ENCODE peak calls at places on chromosome 14, in four cellular contexts. C is HepG2, F is K562, N is GM12878. V is an unnamed sample.

GRCh38 chr14:61257469-61258057 is 23.6 kb downstream of the TMEM30B start:
- DNase-seq in C (no peak), F (no peak), N (no peak), V (no peak)

GRCh38 chr14:101232340-101233015 is 328.8 kb upstream of the DIO3 start:
- DNase-seq in C (no peak), F (no peak), N (no peak), V (no peak)

GRCh38 chr14:55129428-55130193 is 559 bp downstream of the LGALS3 start:
- DNase-seq in C (peak; percentile 29), F (no peak), N (no peak), V (no peak)

GRCh38 chr14:71290960-71291466 is 383.8 kb downstream of the PCNX1 start:
- DNase-seq in C (peak; percentile 31), F (peak; percentile 3), N (peak; percentile 58), V (no peak)

GRCh38 chr14:53491256-53491905 is 338.3 kb upstream of the DDHD1 start:
- DNase-seq in C (no peak), F (no peak), N (no peak), V (no peak)

GRCh38 chr14:105532735-105533141 is 6.4 kb downstream of the TMEM121 start:
- DNase-seq in C (peak; percentile 56), F (peak; percentile 43), N (no peak), V (peak; percentile 72)

GRCh38 chr14:63717704-63718103 is 10.2 kb downstream of the SGPP1 start:
- DNase-seq in C (no peak), F (peak; percentile 16), N (no peak), V (no peak)

GRCh38 chr14:76497550-76498484 is 121.9 kb downstream of the ESRRB start:
- DNase-seq in C (no peak), F (peak; percentile 10), N (no peak), V (peak; percentile 51)

GRCh38 chr14:67618617-67619063 is 1.1 kb upstream of the ARG2 start:
- DNase-seq in C (peak; percentile 75), F (peak; percentile 68), N (no peak), V (peak; percentile 49)

GRCh38 chr14:61326847-61327246 is 5.5 kb downstream of the PRKCH start:
- DNase-seq in C (no peak), F (no peak), N (no peak), V (no peak)

GRCh38 chr14:33617154-33617553 is 333.7 kb downstream of the EGLN3 start:
- DNase-seq in C (no peak), F (no peak), N (no peak), V (no peak)

GRCh38 chr14:33287204-33287603 is 348.5 kb downstream of the NPAS3 start:
- DNase-seq in C (no peak), F (no peak), N (no peak), V (no peak)

GRCh38 chr14:105891221-105891602 is 364.8 kb downstream of the TMEM121 start:
- DNase-seq in C (no peak), F (no peak), N (no peak), V (no peak)

GRCh38 chr14:79161576-79161975 is 991.4 kb downstream of the NRXN3 start:
- DNase-seq in C (no peak), F (peak; percentile 1), N (no peak), V (peak; percentile 16)

GRCh38 chr14:85399196-85399595 is 130.7 kb upstream of the FLRT2 start:
- DNase-seq in C (no peak), F (no peak), N (no peak), V (no peak)

GRCh38 chr14:23608454-23608853 is 27.7 kb upstream of the DHRS2 start:
- DNase-seq in C (no peak), F (no peak), N (no peak), V (no peak)

GRCh38 chr14:104678346-104678745 is 11.1 kb upstream of the INF2 start:
- DNase-seq in C (no peak), F (peak; percentile 43), N (no peak), V (no peak)

GRCh38 chr14:58426819-58427288 is 477 bp downstream of the TIMM9 start:
- DNase-seq in C (peak; percentile 56), F (peak; percentile 77), N (no peak), V (peak; percentile 50)

GRCh38 chr14:53963491-53964227 is 7.0 kb upstream of the BMP4 start:
- DNase-seq in C (no peak), F (no peak), N (no peak), V (no peak)

GRCh38 chr14:50830932-50831703 is at the start of gene NIN:
- DNase-seq in C (peak; percentile 33), F (peak; percentile 77), N (no peak), V (peak; percentile 79)

GRCh38 chr14:105408592-105408991 is 10.3 kb downstream of the TEX22 start:
- DNase-seq in C (no peak), F (no peak), N (no peak), V (no peak)

GRCh38 chr14:64762044-64763034 is 58.1 kb downstream of the PLEKHG3 start:
- DNase-seq in C (peak; percentile 35), F (peak; percentile 83), N (no peak), V (peak; percentile 69)

GRCh38 chr14:31357279-31357678 is 63.1 kb downstream of the HEATR5A start:
- DNase-seq in C (no peak), F (no peak), N (no peak), V (no peak)

GRCh38 chr14:63666326-63666725 is 24.7 kb upstream of the WDR89 start:
- DNase-seq in C (no peak), F (no peak), N (no peak), V (no peak)

GRCh38 chr14:63492391-63492790 is 50.8 kb downstream of the PPP2R5E start:
- DNase-seq in C (no peak), F (no peak), N (no peak), V (no peak)

GRCh38 chr14:77037886-77038511 is 9.5 kb upstream of the IRF2BPL start:
- DNase-seq in C (no peak), F (no peak), N (no peak), V (no peak)

GRCh38 chr14:69357544-69358200 is 40.4 kb downstream of the ERH start:
- DNase-seq in C (no peak), F (no peak), N (no peak), V (no peak)

GRCh38 chr14:91419044-91419397 is 1.4 kb upstream of the CCDC88C start:
- DNase-seq in C (no peak), F (no peak), N (no peak), V (no peak)

GRCh38 chr14:50947446-50947845 is 3.2 kb upstream of the PYGL start:
- DNase-seq in C (peak; percentile 50), F (no peak), N (no peak), V (no peak)

GRCh38 chr14:91573894-91574837 is 64.1 kb upstream of the PPP4R3A start:
- DNase-seq in C (no peak), F (peak; percentile 31), N (peak; percentile 2), V (peak; percentile 56)

GRCh38 chr14:51356381-51356780 is 116.3 kb downstream of the TMX1 start:
- DNase-seq in C (no peak), F (no peak), N (no peak), V (no peak)

GRCh38 chr14:26738571-26738970 is 140.7 kb upstream of the NOVA1 start:
- DNase-seq in C (no peak), F (no peak), N (no peak), V (no peak)

GRCh38 chr14:69699743-69700309 is 67.1 kb upstream of the SRSF5 start:
- DNase-seq in C (no peak), F (no peak), N (no peak), V (no peak)

GRCh38 chr14:54462048-54462447 is 20.9 kb upstream of the CNIH1 start:
- DNase-seq in C (no peak), F (no peak), N (no peak), V (no peak)

GRCh38 chr14:49975286-49975685 is 82.4 kb downstream of the ARF6 start:
- DNase-seq in C (no peak), F (no peak), N (no peak), V (no peak)

GRCh38 chr14:51540364-51540763 is 111.3 kb upstream of the FRMD6 start:
- DNase-seq in C (no peak), F (no peak), N (no peak), V (no peak)

DNA sequence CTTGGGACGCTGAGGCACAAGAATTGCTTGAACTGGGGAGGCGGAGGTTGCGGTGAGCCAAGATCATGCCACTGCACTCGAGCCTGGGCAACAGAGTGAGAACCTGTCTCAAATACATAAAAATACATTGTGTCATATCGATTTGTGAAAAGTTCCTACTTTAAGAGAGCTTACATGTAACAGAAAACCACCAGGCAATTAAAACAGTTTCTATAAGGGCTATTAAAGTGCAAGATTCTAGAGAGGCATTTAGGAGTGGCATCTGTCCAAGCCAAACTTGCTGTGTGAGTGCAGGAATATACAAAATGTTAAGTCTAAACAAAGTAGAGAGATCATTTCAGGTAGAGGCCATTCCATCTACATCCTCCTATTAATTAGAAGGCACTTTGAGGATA is 1.7 kb upstream of the NEK9 start:
- DNase-seq in C (no peak), F (no peak), N (no peak), V (no peak)
- TF ChIP-seq BHLHE40 in C (no peak), F (no peak), N (no peak), V (no peak)

GRCh38 chr14:82872494-82872893 is 1338.8 kb upstream of the SEL1L start:
- DNase-seq in C (no peak), F (no peak), N (no peak), V (no peak)
- TF ChIP-seq FOXM1 in C (no peak), F (no peak), N (no peak), V (no peak)

DNA sequence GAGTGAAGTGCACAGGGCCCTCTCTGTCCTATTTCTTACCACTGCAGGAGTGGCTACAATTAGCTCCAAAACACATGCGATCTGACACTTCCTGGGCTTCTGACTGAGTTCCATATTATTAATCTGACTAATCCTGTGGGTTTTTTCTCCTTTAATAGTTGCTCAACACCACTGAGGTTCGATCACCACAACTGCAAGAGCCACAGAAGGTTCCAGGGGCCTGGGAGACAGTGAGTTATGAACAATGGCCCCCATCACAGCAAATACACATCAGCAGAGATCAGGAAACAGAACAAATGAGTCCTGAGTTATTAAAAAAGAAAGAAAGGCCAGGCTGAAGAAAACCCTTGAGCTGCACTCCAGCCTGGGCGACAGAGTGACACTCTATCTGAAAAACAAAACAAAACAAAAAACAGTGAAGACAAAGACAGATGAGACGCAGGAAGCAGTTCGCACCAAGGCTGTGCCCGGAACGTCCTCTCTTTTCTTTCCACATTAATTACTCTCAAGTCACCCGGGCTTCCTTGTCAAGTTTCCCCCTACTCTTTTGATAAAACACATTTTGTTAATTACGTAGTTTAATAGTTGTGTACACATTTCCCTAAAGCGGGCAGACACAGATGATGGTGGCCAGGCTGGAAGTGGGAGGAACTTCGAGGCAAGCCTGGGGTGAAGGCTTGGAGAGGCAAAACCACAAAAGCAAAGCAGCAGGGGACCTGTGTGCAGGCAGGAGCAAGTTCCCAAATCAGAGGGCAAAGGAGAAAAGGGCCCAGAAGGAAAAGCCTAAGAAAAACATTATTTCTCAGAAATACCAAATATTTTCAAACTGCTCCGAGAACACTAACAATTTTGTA is 42.7 kb downstream of the CDC42BPB start:
- DNase-seq in C (no peak), F (peak; percentile 21), N (no peak), V (no peak)
- TF ChIP-seq BHLHE40 in C (no peak), F (no peak), N (no peak), V (no peak)

GRCh38 chr14:100155049-100155621 is 4.3 kb downstream of the DEGS2 start:
- DNase-seq in C (peak; percentile 46), F (peak; percentile 71), N (no peak), V (peak; percentile 73)
- TF ChIP-seq FOXM1 in C (no peak), F (no peak), N (no peak), V (no peak)

GRCh38 chr14:103392106-103392505 is 6.9 kb downstream of the MARK3 start:
- DNase-seq in C (no peak), F (no peak), N (no peak), V (no peak)
- TF ChIP-seq BHLHE40 in C (no peak), F (no peak), N (no peak), V (no peak)